ENCODE peak calls at places on chromosome 14, in ten cellular contexts. G, X, T, J, Z, C, D, Y, W and U are unnamed samples.

GRCh38 chr14:90698379-90698869 is 117.8 kb downstream of the TTC7B start:
- DNase-seq in G (no peak), X (peak; percentile 31), T (no peak), J (no peak), Z (peak; percentile 45), C (no peak), D (peak; percentile 41), Y (peak; percentile 18), W (peak; percentile 88), U (peak; percentile 70)

GRCh38 chr14:88613552-88614010 is 50.7 kb downstream of the ZC3H14 start:
- DNase-seq in G (peak; percentile 30), X (no peak), T (no peak), J (no peak), Z (no peak), C (no peak), D (peak; percentile 70), Y (no peak), W (no peak), U (no peak)

GRCh38 chr14:106134901-106135300 is 608.5 kb downstream of the TMEM121 start:
- DNase-seq in G (no peak), X (no peak), T (no peak), J (no peak), Z (no peak), C (no peak), D (no peak), Y (no peak), W (no peak), U (no peak)

GRCh38 chr14:72558721-72559120 is 335.2 kb downstream of the DPF3 start:
- DNase-seq in G (no peak), X (no peak), T (no peak), J (no peak), Z (peak; percentile 8), C (no peak), D (no peak), Y (no peak), W (peak; percentile 73), U (no peak)

GRCh38 chr14:104558231-104559042 is 21.1 kb upstream of the C14orf180 start:
- DNase-seq in G (no peak), X (no peak), T (no peak), J (no peak), Z (no peak), C (no peak), D (no peak), Y (no peak), W (no peak), U (peak; percentile 1)

GRCh38 chr14:51304956-51305355 is 64.9 kb downstream of the TMX1 start:
- DNase-seq in G (no peak), X (no peak), T (no peak), J (no peak), Z (no peak), C (no peak), D (peak; percentile 61), Y (no peak), W (no peak), U (no peak)

GRCh38 chr14:33061667-33062325 is 123.1 kb downstream of the NPAS3 start:
- DNase-seq in G (no peak), X (no peak), T (no peak), J (no peak), Z (peak; percentile 62), C (no peak), D (no peak), Y (no peak), W (no peak), U (no peak)

GRCh38 chr14:90201344-90201743 is 55.0 kb upstream of the PSMC1 start:
- DNase-seq in G (no peak), X (no peak), T (no peak), J (no peak), Z (peak; percentile 30), C (no peak), D (no peak), Y (no peak), W (no peak), U (no peak)

GRCh38 chr14:31880935-31881334 is 196.2 kb upstream of the ARHGAP5 start:
- DNase-seq in G (no peak), X (no peak), T (no peak), J (no peak), Z (peak; percentile 73), C (no peak), D (peak; percentile 47), Y (no peak), W (no peak), U (no peak)
- H3K27ac ChIP-seq in G (no peak overlapping the region), X (no peak overlapping the region), T (no peak overlapping the region), J (no peak overlapping the region), Z (no peak overlapping the region), C (no peak overlapping the region), D (peak overlapping the region; percentile 32), Y (no peak overlapping the region), W (no peak overlapping the region), U (no peak overlapping the region)

GRCh38 chr14:65349100-65349499 is 63.4 kb upstream of the FUT8 start:
- DNase-seq in G (no peak), X (no peak), T (no peak), J (no peak), Z (no peak), C (no peak), D (no peak), Y (no peak), W (no peak), U (no peak)

GRCh38 chr14:65354715-65355114 is 57.8 kb upstream of the FUT8 start:
- DNase-seq in G (no peak), X (no peak), T (no peak), J (no peak), Z (no peak), C (no peak), D (peak; percentile 44), Y (no peak), W (no peak), U (no peak)

GRCh38 chr14:65352964-65353530 is 59.5 kb upstream of the FUT8 start:
- DNase-seq in G (no peak), X (no peak), T (no peak), J (no peak), Z (no peak), C (no peak), D (no peak), Y (no peak), W (no peak), U (no peak)

GRCh38 chr14:65354131-65354530 is 58.4 kb upstream of the FUT8 start:
- DNase-seq in G (no peak), X (no peak), T (no peak), J (no peak), Z (no peak), C (no peak), D (no peak), Y (no peak), W (no peak), U (no peak)

DNA sequence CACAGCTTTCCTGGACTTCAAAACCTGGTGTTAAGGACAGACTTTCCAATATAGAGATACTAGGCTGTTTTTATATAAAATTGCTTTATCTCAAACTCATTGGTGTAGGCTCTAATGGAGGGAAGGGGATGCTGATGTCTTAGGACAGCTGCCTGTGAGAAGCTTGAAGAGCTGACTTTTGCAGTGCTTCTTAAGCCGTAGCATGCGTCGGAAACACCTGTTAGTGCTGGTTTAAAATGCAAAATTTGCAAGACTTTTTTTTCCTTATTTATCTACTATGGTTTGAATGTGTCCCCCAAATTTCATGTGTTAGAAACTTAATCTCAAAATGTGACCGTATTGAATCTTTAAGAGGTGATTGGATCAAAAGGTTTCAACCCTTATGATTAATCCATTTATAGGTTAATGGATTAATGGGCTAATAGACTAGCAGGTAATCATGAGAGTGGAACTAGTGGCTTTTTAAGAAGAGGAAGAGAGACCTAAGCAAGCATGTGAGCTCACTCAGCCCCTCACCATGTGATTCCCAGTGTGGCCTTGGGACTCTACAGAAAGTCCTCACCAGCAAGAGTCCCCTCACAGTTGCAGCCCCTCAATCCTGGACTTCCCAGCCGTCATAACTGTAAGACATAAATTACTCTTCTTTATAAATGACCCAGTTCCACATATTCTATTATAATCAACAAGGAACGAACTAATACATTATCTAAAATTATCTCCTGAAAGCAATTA is 60.9 kb upstream of the FUT8 start:
- DNase-seq in G (no peak), X (no peak), T (no peak), J (no peak), Z (no peak), C (no peak), D (no peak), Y (no peak), W (no peak), U (no peak)
- H3K27ac ChIP-seq in G (no peak overlapping the region), X (no peak overlapping the region), T (no peak overlapping the region), J (no peak overlapping the region), Z (no peak overlapping the region), C (no peak overlapping the region), D (no peak overlapping the region), Y (peak overlapping the region; percentile 34), W (no peak overlapping the region), U (no peak overlapping the region)

DNA sequence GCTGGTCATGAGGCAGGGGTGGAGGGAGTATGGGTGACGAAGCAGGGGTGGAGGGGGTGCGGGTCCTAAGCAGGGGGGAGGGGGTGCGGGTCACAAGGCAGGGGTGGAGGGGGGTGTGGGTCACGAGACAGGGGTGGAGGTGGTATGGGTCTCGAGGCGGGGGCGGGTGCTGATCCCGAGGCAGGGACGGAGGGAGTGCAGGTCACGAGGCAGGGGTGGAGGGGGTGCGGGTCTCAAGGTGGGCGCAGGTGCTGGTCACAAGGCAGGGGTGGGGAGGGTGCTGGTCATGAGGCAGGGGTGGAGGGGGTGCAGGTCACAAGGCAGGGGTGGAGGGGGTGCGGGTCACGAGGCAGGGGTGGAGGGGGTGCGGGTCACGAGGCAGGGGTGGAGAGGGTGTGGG is 56.5 kb downstream of the ITPK1 start:
- DNase-seq in G (no peak), X (no peak), T (no peak), J (no peak), Z (no peak), C (no peak), D (no peak), Y (no peak), W (no peak), U (no peak)
- H3K27ac ChIP-seq in G (no peak overlapping the region), X (no peak overlapping the region), T (no peak overlapping the region), J (no peak overlapping the region), Z (no peak overlapping the region), C (no peak overlapping the region), D (no peak overlapping the region), Y (no peak overlapping the region), W (no peak overlapping the region), U (no peak overlapping the region)

GRCh38 chr14:65461730-65462129 is 49.2 kb downstream of the FUT8 start:
- DNase-seq in G (no peak), X (no peak), T (no peak), J (no peak), Z (no peak), C (no peak), D (no peak), Y (no peak), W (no peak), U (no peak)
- H3K27ac ChIP-seq in G (no peak overlapping the region), X (no peak overlapping the region), T (no peak overlapping the region), J (no peak overlapping the region), Z (no peak overlapping the region), C (no peak overlapping the region), D (peak overlapping the region; percentile 11), Y (no peak overlapping the region), W (no peak overlapping the region), U (no peak overlapping the region)

GRCh38 chr14:50087350-50088116 is 28.8 kb downstream of the VCPKMT start:
- DNase-seq in G (no peak), X (no peak), T (no peak), J (no peak), Z (no peak), C (no peak), D (no peak), Y (no peak), W (no peak), U (no peak)
- H3K27ac ChIP-seq in G (no peak overlapping the region), X (no peak overlapping the region), T (no peak overlapping the region), J (no peak overlapping the region), Z (no peak overlapping the region), C (peak overlapping the region; percentile 58), D (no peak overlapping the region), Y (no peak overlapping the region), W (no peak overlapping the region), U (no peak overlapping the region)

GRCh38 chr14:62329427-62329826 is 567.2 kb downstream of the SNAPC1 start:
- DNase-seq in G (no peak), X (no peak), T (no peak), J (no peak), Z (no peak), C (no peak), D (no peak), Y (no peak), W (no peak), U (no peak)
- H3K27ac ChIP-seq in G (no peak overlapping the region), X (no peak overlapping the region), T (no peak overlapping the region), J (no peak overlapping the region), Z (no peak overlapping the region), C (no peak overlapping the region), D (no peak overlapping the region), Y (no peak overlapping the region), W (no peak overlapping the region), U (no peak overlapping the region)